ENCODE peak calls at places on chromosome 12, in eight cellular contexts. G, A, W, I, Y, T, S and O are unnamed samples.

GRCh38 chr12:120719072-120719471 is 6.6 kb upstream of the ACADS start:
- DNase-seq in T (no peak), Y (no peak), W (no peak), A (no peak), I (no peak), G (no peak), S (no peak), O (no peak)

GRCh38 chr12:4874671-4875070 is 35.0 kb upstream of the KCNA1 start:
- DNase-seq in W (no peak), A (no peak), I (no peak), T (no peak), G (no peak), S (no peak), Y (no peak), O (no peak)

GRCh38 chr12:2382391-2383155 is 329.8 kb downstream of the CACNA1C start:
- DNase-seq in W (no peak), Y (no peak), A (peak; percentile 21), G (no peak), I (no peak), S (no peak), T (no peak), O (no peak)

GRCh38 chr12:2136901-2137300 is 84.1 kb downstream of the CACNA1C start:
- DNase-seq in A (no peak), I (no peak), W (no peak), Y (no peak), T (no peak), G (no peak), S (no peak), O (no peak)

GRCh38 chr12:109888179-109889020 is 8.1 kb upstream of the GLTP start:
- DNase-seq in A (peak; percentile 99), T (no peak), Y (no peak), I (peak; percentile 90), S (peak; percentile 25), W (peak; percentile 72), G (peak; percentile 42), O (peak; percentile 96)

GRCh38 chr12:120971299-120972180 is 6.8 kb upstream of the HNF1A start:
- DNase-seq in Y (peak; percentile 47), W (peak; percentile 45), I (peak; percentile 25), S (peak; percentile 33), A (peak; percentile 72), T (no peak), G (peak; percentile 27), O (peak; percentile 5)

GRCh38 chr12:120199595-120200306 is 1.2 kb downstream of the RPLP0 start:
- DNase-seq in W (peak; percentile 16), G (peak; percentile 23), A (peak; percentile 96), I (peak; percentile 84), S (peak; percentile 58), Y (peak; percentile 68), T (no peak), O (peak; percentile 27)

GRCh38 chr12:59736786-59737185 is 141.0 kb downstream of the SLC16A7 start:
- DNase-seq in A (peak; percentile 75), G (peak; percentile 19), I (peak; percentile 86), S (no peak), T (no peak), W (peak; percentile 68), Y (no peak), O (peak; percentile 96)

GRCh38 chr12:89353823-89354629 is 1.7 kb upstream of the DUSP6 start:
- DNase-seq in S (peak; percentile 40), G (peak; percentile 81), T (peak; percentile 95), A (peak; percentile 82), Y (peak; percentile 61), I (no peak), W (no peak), O (no peak)

GRCh38 chr12:101772019-101772774 is 32.9 kb upstream of the SYCP3 start:
- DNase-seq in I (no peak), A (no peak), W (no peak), S (no peak), G (no peak), T (no peak), Y (no peak), O (no peak)

GRCh38 chr12:121253638-121254335 is 42.7 kb downstream of the CAMKK2 start:
- DNase-seq in W (no peak), I (no peak), S (no peak), G (no peak), T (peak; percentile 32), Y (no peak), A (no peak), O (no peak)

GRCh38 chr12:131491887-131492490 is 218.9 kb upstream of the SFSWAP start:
- DNase-seq in W (no peak), A (no peak), S (no peak), T (no peak), Y (no peak), I (no peak), G (no peak), O (no peak)

GRCh38 chr12:63151061-63151897 is at the start of gene AVPR1A:
- DNase-seq in W (no peak), A (no peak), I (no peak), S (no peak), Y (no peak), G (no peak), T (peak; percentile 67), O (no peak)

GRCh38 chr12:132213359-132214160 is 69.3 kb downstream of the NOC4L start:
- DNase-seq in T (no peak), I (no peak), A (no peak), W (no peak), G (no peak), S (no peak), Y (no peak), O (no peak)

GRCh38 chr12:107610030-107610859 is 75.4 kb upstream of the PWP1 start:
- DNase-seq in I (no peak), G (peak; percentile 26), T (no peak), A (peak; percentile 60), Y (no peak), W (peak; percentile 23), S (no peak), O (no peak)

GRCh38 chr12:32448581-32448980 is 49.2 kb downstream of the FGD4 start:
- DNase-seq in Y (no peak), T (no peak), W (no peak), G (no peak), S (no peak), I (no peak), A (peak; percentile 59), O (no peak)
- TF ChIP-seq CTCF in Y (no peak), T (no peak), W (peak; percentile 7), G (no peak), S (no peak), I (no peak), A (peak; percentile 12), O (no peak)

DNA sequence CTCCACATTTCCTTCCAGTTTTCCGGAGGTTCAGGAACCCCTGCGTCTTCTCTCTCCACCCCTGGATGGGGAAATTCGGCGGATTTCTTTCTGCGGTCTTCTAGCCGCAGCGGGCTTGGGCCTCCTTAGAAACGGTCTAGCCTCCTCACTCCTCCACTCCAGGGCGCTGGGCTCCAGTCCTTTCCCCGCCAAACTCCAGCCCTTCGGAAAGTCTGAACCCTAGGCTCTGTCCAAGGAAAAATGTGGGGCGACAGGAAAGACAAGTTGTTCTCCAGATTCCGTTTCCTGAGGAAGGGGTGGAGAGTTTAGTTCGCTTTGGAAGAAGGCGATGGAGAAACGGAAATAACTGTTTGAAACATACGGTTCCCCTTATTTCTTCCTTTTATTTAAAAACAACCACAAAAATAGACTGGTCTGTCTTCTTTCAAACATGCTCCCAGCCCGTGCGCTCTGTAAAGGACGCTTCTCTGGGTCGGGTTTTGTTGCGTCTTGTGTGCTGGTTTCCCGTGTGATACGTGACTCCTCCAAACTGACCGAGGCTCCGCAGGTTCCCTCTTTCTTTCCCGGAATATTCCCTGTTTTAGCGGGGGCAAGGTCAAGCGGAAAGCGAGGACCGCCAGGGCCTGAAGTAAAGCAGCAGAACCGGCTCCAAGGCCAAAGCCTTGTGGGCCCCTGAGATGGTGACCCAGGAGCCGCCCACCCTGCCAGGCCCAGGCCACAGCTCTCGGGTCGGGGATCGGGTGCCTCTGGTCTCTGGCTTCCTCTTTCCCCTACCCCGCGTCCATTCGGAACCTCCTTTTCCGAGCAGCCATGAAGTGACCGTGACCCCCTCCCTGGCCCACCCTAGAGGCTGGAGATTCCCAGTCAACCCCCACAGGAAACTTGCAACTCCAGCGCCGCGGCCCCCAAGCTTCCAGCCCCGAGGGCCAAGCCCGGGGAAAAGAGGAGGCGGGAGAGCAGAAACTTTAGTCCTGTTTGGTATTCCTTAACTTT is 1.1 kb upstream of the HOXC10 start:
- DNase-seq in A (no peak), S (no peak), G (no peak), Y (no peak), I (no peak), W (no peak), T (no peak), O (no peak)
- H3K4me3 ChIP-seq in A (no peak overlapping the region), S (no peak overlapping the region), G (no peak overlapping the region), Y (no peak overlapping the region), I (peak overlapping the region; percentile 35), W (no peak overlapping the region), T (peak overlapping the region; percentile 6), O (peak overlapping the region; percentile 46)

DNA sequence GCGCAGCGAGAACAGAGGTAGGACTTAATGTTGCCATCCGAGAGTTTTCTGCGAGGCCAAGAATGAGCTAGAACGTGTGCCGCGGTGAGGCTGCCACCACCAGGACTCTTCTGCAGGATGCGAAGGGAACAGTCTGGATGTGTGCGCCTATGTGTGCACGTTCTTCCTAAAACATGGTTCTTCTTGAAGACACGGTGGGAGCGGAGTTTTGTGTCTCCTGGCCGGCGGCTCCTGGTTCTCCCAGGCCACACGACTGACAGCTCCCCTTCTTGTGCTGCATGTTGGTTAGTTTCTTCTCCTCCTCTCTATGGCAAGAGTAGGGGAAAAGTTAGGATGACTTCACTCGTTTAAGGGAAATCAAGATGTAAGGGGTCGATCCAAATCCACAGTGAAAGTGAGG is 56.2 kb upstream of the CORO1C start:
- DNase-seq in A (no peak), T (no peak), I (no peak), W (no peak), S (no peak), G (no peak), Y (no peak), O (no peak)
- TF ChIP-seq CTCF in A (no peak), T (no peak), I (no peak), W (no peak), S (no peak), G (no peak), Y (no peak), O (no peak)

DNA sequence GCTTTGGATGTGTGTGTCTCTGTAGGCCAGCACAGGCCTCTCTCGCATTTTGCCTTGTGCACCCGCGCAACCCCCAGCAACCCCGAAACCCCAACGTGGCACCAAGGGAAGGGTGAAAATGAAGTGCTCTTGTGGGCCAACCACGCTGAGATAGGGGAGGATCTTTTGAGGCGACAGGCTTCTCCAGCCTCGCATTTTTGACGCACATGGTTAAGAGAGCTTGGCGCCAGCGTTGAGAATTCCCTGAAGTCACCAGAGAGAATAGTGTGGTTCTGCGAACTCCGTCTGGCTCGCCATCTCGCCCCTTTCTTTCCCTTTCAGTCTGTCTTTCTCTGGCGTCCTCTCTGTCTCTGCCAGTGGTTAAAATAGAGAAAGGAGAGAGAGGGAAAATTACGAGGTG is 1.9 kb upstream of the TBX3 start:
- DNase-seq in I (no peak), Y (no peak), T (peak; percentile 38), W (no peak), G (no peak), A (no peak), S (no peak), O (no peak)
- H3K4me3 ChIP-seq in I (no peak overlapping the region), Y (no peak overlapping the region), T (no peak overlapping the region), W (peak overlapping the region; percentile 96), G (no peak overlapping the region), A (no peak overlapping the region), S (no peak overlapping the region), O (peak overlapping the region; percentile 93)